ENCODE peak calls at places on chromosomes 1 and 21, in nine cellular contexts. One of them, this sample, is unnamed. For H3K4me1, the result is how much of the 10 kb centered on the place peaks cover.

GRCh38 chr1:116465477-116465844 is 92.4 kb downstream of the ATP1A1 start:
- DNase-seq in uterus: no peak
- DNase-seq in HepG2: no peak
- DNase-seq in breast epithelium: no peak
- DNase-seq in heart left ventricle: no peak
- DNase-seq in suprapubic skin: no peak
- DNase-seq in spleen: no peak
- DNase-seq in stomach: no peak
- DNase-seq in body of pancreas: no peak
- DNase-seq in this sample: no peak

GRCh38 chr1:172966844-172967540 is 83.7 kb downstream of the TNFSF18 start:
- DNase-seq in uterus: no peak
- DNase-seq in HepG2: no peak
- DNase-seq in breast epithelium: no peak
- DNase-seq in heart left ventricle: no peak
- DNase-seq in suprapubic skin: no peak
- DNase-seq in spleen: no peak
- DNase-seq in stomach: no peak
- DNase-seq in body of pancreas: no peak
- DNase-seq in this sample: no peak

GRCh38 chr1:75396745-75397144 is 214.2 kb downstream of the SLC44A5 start:
- DNase-seq in uterus: no peak
- DNase-seq in HepG2: no peak
- DNase-seq in breast epithelium: no peak
- DNase-seq in heart left ventricle: no peak
- DNase-seq in suprapubic skin: no peak
- DNase-seq in spleen: no peak
- DNase-seq in stomach: no peak
- DNase-seq in body of pancreas: no peak
- DNase-seq in this sample: no peak

GRCh38 chr1:1236176-1236763 is 4.2 kb downstream of the B3GALT6 start:
- DNase-seq in uterus: no peak
- DNase-seq in HepG2: no peak
- DNase-seq in breast epithelium: no peak
- DNase-seq in heart left ventricle: no peak
- DNase-seq in suprapubic skin: no peak
- DNase-seq in spleen: no peak
- DNase-seq in stomach: no peak
- DNase-seq in body of pancreas: no peak
- DNase-seq in this sample: no peak

GRCh38 chr1:165409957-165410356 is 35.0 kb downstream of the RXRG start:
- DNase-seq in uterus: no peak
- DNase-seq in HepG2: no peak
- DNase-seq in breast epithelium: no peak
- DNase-seq in heart left ventricle: no peak
- DNase-seq in suprapubic skin: no peak
- DNase-seq in spleen: no peak
- DNase-seq in stomach: no peak
- DNase-seq in body of pancreas: no peak
- DNase-seq in this sample: no peak

GRCh38 chr21:34284613-34285160 is 79.1 kb upstream of the KCNE2 start:
- DNase-seq in uterus: no peak
- DNase-seq in HepG2: no peak
- DNase-seq in breast epithelium: no peak
- DNase-seq in heart left ventricle: no peak
- DNase-seq in suprapubic skin: no peak
- DNase-seq in spleen: no peak
- DNase-seq in stomach: no peak
- DNase-seq in body of pancreas: no peak
- DNase-seq in this sample: no peak

GRCh38 chr1:59502009-59502691 is 205.3 kb downstream of the FGGY start:
- DNase-seq in uterus: no peak
- DNase-seq in HepG2: no peak
- DNase-seq in breast epithelium: peak
- DNase-seq in heart left ventricle: no peak
- DNase-seq in suprapubic skin: no peak
- DNase-seq in spleen: no peak
- DNase-seq in stomach: no peak
- DNase-seq in body of pancreas: no peak
- DNase-seq in this sample: no peak

GRCh38 chr1:187654635-187655034 is 825.9 kb downstream of the PLA2G4A start:
- DNase-seq in uterus: no peak
- DNase-seq in HepG2: no peak
- DNase-seq in breast epithelium: no peak
- DNase-seq in heart left ventricle: no peak
- DNase-seq in suprapubic skin: no peak
- DNase-seq in spleen: no peak
- DNase-seq in stomach: no peak
- DNase-seq in body of pancreas: no peak
- DNase-seq in this sample: no peak

GRCh38 chr21:46482225-46482845 is 23.6 kb downstream of the DIP2A start:
- DNase-seq in uterus: no peak
- DNase-seq in HepG2: no peak
- DNase-seq in breast epithelium: no peak
- DNase-seq in heart left ventricle: no peak
- DNase-seq in suprapubic skin: no peak
- DNase-seq in spleen: no peak
- DNase-seq in stomach: no peak
- DNase-seq in body of pancreas: no peak
- DNase-seq in this sample: no peak

GRCh38 chr21:42200906-42201614 is 17.9 kb upstream of the ABCG1 start:
- DNase-seq in uterus: no peak
- DNase-seq in HepG2: no peak
- DNase-seq in breast epithelium: peak
- DNase-seq in heart left ventricle: no peak
- DNase-seq in suprapubic skin: no peak
- DNase-seq in spleen: no peak
- DNase-seq in stomach: no peak
- DNase-seq in body of pancreas: no peak
- DNase-seq in this sample: no peak

GRCh38 chr21:34517491-34518245 is 5.7 kb upstream of the KCNE1 start:
- DNase-seq in uterus: no peak
- DNase-seq in HepG2: peak
- DNase-seq in breast epithelium: no peak
- DNase-seq in heart left ventricle: no peak
- DNase-seq in suprapubic skin: no peak
- DNase-seq in spleen: no peak
- DNase-seq in stomach: no peak
- DNase-seq in body of pancreas: peak
- DNase-seq in this sample: no peak

GRCh38 chr1:202982715-202983435 is 15.8 kb upstream of the CYB5R1 start:
- DNase-seq in uterus: no peak
- DNase-seq in HepG2: no peak
- DNase-seq in breast epithelium: no peak
- DNase-seq in heart left ventricle: no peak
- DNase-seq in suprapubic skin: no peak
- DNase-seq in spleen: no peak
- DNase-seq in stomach: no peak
- DNase-seq in body of pancreas: no peak
- DNase-seq in this sample: no peak

GRCh38 chr1:32339363-32339978 is 3.4 kb upstream of the MARCKSL1 start:
- DNase-seq in uterus: no peak
- DNase-seq in HepG2: no peak
- DNase-seq in breast epithelium: no peak
- DNase-seq in heart left ventricle: no peak
- DNase-seq in suprapubic skin: no peak
- DNase-seq in spleen: peak
- DNase-seq in stomach: no peak
- DNase-seq in body of pancreas: no peak
- DNase-seq in this sample: no peak

GRCh38 chr1:41341365-41341683 is 19.9 kb upstream of the FOXO6 start:
- DNase-seq in uterus: no peak
- DNase-seq in HepG2: no peak
- DNase-seq in breast epithelium: no peak
- DNase-seq in heart left ventricle: no peak
- DNase-seq in suprapubic skin: peak
- DNase-seq in spleen: no peak
- DNase-seq in stomach: no peak
- DNase-seq in body of pancreas: no peak
- DNase-seq in this sample: no peak

GRCh38 chr1:60615661-60616060 is 466.7 kb upstream of the NFIA start:
- DNase-seq in uterus: no peak
- DNase-seq in HepG2: no peak
- DNase-seq in breast epithelium: no peak
- DNase-seq in heart left ventricle: no peak
- DNase-seq in suprapubic skin: no peak
- DNase-seq in spleen: no peak
- DNase-seq in stomach: no peak
- DNase-seq in body of pancreas: no peak
- DNase-seq in this sample: no peak

DNA sequence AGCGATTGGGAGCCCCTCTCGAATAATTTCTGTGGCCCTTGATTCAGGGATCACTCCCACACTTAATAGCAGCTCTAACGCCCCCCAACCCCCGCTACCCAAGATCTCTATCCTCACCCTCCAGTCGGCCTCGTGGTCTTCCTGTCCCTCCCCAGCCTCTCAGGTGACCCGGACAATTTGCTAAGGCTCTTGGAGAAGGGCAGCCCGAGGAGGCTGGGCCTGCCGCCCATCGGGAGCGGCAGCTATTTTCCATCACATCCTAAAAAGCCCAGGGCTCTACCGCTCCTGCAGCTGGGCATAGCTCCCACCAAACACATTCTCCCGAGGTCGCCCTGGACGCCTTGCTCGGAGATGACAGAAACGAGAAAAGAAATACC is 12.0 kb upstream of the PHLDA3 start:
- DNase-seq in uterus: no peak
- DNase-seq in HepG2: no peak
- DNase-seq in breast epithelium: peak
- DNase-seq in heart left ventricle: no peak
- DNase-seq in suprapubic skin: no peak
- DNase-seq in spleen: no peak
- DNase-seq in stomach: no peak
- DNase-seq in body of pancreas: no peak
- DNase-seq in this sample: no peak
- H3K4me1 ChIP-seq in uterus: under half
- H3K4me1 ChIP-seq in HepG2: under half
- H3K4me1 ChIP-seq in breast epithelium: under half
- H3K4me1 ChIP-seq in heart left ventricle: under half
- H3K4me1 ChIP-seq in suprapubic skin: half or more
- H3K4me1 ChIP-seq in spleen: under half
- H3K4me1 ChIP-seq in stomach: under half
- H3K4me1 ChIP-seq in body of pancreas: under half
- H3K4me1 ChIP-seq in this sample: under half

GRCh38 chr1:145885738-145886287 is at the start of gene ANKRD35:
- DNase-seq in uterus: peak
- DNase-seq in HepG2: peak
- DNase-seq in breast epithelium: peak
- DNase-seq in heart left ventricle: peak
- DNase-seq in suprapubic skin: peak
- DNase-seq in spleen: peak
- DNase-seq in stomach: peak
- DNase-seq in body of pancreas: peak
- DNase-seq in this sample: peak
- TF ChIP-seq POLR2A in uterus: no peak
- TF ChIP-seq POLR2A in HepG2: no peak
- TF ChIP-seq POLR2A in breast epithelium: no peak
- TF ChIP-seq POLR2A in heart left ventricle: no peak
- TF ChIP-seq POLR2A in suprapubic skin: no peak
- TF ChIP-seq POLR2A in spleen: no peak
- TF ChIP-seq POLR2A in stomach: no peak
- TF ChIP-seq POLR2A in body of pancreas: no peak
- TF ChIP-seq POLR2A in this sample: no peak

DNA sequence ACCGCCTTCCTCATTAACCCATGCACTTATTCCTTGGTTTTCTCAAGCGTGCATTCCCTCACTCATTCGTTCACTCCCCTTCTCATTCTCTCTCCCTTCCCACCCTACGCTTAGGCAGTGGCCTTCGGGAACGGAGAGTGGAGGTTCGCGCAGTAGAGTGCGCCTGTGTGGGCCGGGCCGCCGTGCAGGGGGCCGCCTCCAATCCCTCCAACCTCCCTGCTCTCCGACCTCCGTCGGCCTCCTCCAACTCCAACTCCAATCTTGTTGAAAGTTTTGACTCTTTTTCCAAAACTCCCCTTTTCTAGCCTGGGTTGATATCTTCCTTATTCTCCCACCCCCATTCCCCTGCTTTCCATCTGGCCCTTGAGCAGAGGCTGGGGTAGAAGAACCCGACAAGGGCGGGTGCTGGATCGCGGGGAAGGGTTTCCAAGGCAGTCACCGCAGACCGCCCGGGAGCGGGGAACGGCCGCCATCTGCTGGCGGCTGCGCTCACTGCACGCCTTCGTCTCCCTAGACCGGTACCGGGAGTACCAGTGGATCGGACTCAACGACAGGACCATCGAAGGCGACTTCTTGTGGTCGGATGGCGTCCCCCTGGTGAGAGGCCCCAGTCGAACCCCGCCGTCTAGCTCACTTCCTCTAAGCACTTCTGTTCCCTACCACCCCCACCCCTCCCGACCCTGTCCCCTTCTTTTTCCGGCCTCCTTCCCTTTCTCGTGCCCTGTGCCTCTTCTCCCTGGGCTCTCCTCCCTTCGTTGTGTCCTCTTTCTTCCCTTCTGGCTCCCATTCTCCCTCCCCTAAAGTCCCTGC is 15.4 kb downstream of the BCAN start:
- DNase-seq in uterus: peak
- DNase-seq in HepG2: no peak
- DNase-seq in breast epithelium: peak
- DNase-seq in heart left ventricle: peak
- DNase-seq in suprapubic skin: peak
- DNase-seq in spleen: peak
- DNase-seq in stomach: peak
- DNase-seq in body of pancreas: peak
- DNase-seq in this sample: peak
- H3K4me1 ChIP-seq in uterus: under half
- H3K4me1 ChIP-seq in HepG2: half or more
- H3K4me1 ChIP-seq in breast epithelium: under half
- H3K4me1 ChIP-seq in heart left ventricle: under half
- H3K4me1 ChIP-seq in suprapubic skin: under half
- H3K4me1 ChIP-seq in spleen: half or more
- H3K4me1 ChIP-seq in stomach: under half
- H3K4me1 ChIP-seq in body of pancreas: under half
- H3K4me1 ChIP-seq in this sample: half or more

GRCh38 chr1:17618558-17619247 is 79.2 kb downstream of the ARHGEF10L start:
- DNase-seq in uterus: peak
- DNase-seq in HepG2: no peak
- DNase-seq in breast epithelium: no peak
- DNase-seq in heart left ventricle: no peak
- DNase-seq in suprapubic skin: no peak
- DNase-seq in spleen: no peak
- DNase-seq in stomach: no peak
- DNase-seq in body of pancreas: no peak
- DNase-seq in this sample: no peak

GRCh38 chr1:17620448-17620847 is 81.0 kb downstream of the ARHGEF10L start:
- DNase-seq in uterus: no peak
- DNase-seq in HepG2: no peak
- DNase-seq in breast epithelium: no peak
- DNase-seq in heart left ventricle: no peak
- DNase-seq in suprapubic skin: no peak
- DNase-seq in spleen: no peak
- DNase-seq in stomach: no peak
- DNase-seq in body of pancreas: no peak
- DNase-seq in this sample: no peak

GRCh38 chr1:17616731-17617279 is 77.3 kb downstream of the ARHGEF10L start:
- DNase-seq in uterus: no peak
- DNase-seq in HepG2: no peak
- DNase-seq in breast epithelium: no peak
- DNase-seq in heart left ventricle: no peak
- DNase-seq in suprapubic skin: no peak
- DNase-seq in spleen: no peak
- DNase-seq in stomach: no peak
- DNase-seq in body of pancreas: no peak
- DNase-seq in this sample: no peak

GRCh38 chr1:17615959-17616358 is 76.5 kb downstream of the ARHGEF10L start:
- DNase-seq in uterus: no peak
- DNase-seq in HepG2: no peak
- DNase-seq in breast epithelium: no peak
- DNase-seq in heart left ventricle: no peak
- DNase-seq in suprapubic skin: no peak
- DNase-seq in spleen: no peak
- DNase-seq in stomach: no peak
- DNase-seq in body of pancreas: no peak
- DNase-seq in this sample: no peak

GRCh38 chr1:17617787-17618557 is 78.5 kb downstream of the ARHGEF10L start:
- DNase-seq in uterus: peak
- DNase-seq in HepG2: no peak
- DNase-seq in breast epithelium: no peak
- DNase-seq in heart left ventricle: peak
- DNase-seq in suprapubic skin: no peak
- DNase-seq in spleen: no peak
- DNase-seq in stomach: no peak
- DNase-seq in body of pancreas: no peak
- DNase-seq in this sample: peak
- TF ChIP-seq POLR2A in uterus: peak
- TF ChIP-seq POLR2A in HepG2: no peak
- TF ChIP-seq POLR2A in breast epithelium: no peak
- TF ChIP-seq POLR2A in heart left ventricle: peak
- TF ChIP-seq POLR2A in suprapubic skin: no peak
- TF ChIP-seq POLR2A in spleen: no peak
- TF ChIP-seq POLR2A in stomach: no peak
- TF ChIP-seq POLR2A in body of pancreas: no peak
- TF ChIP-seq POLR2A in this sample: peak

This sample was measured in adrenal gland.